ENCODE peak calls at places on chromosomes 4 and X, in six cellular contexts. O is AG04450, B is tibial nerve, H is esophagus squamous epithelium, Q is cardiac muscle cell, K is heart left ventricle. V is an unnamed sample.
A peak's percentile ranks its signal among the peaks of the same experiment; 100 is the strongest.

GRCh38 chr4:3041192-3042142 is 32.9 kb downstream of the HTT-AS start:
- DNase-seq in O (no peak), B (peak; percentile 42), H (no peak), Q (peak; percentile 11), K (peak; percentile 48), V (no peak)

GRCh38 chr4:10173754-10174749 is 57.5 kb upstream of the WDR1 start:
- DNase-seq in O (no peak), B (no peak), H (no peak), Q (peak; percentile 46), K (peak; percentile 82), V (peak; percentile 26)

GRCh38 chrX:47245156-47245555 is 12.3 kb downstream of the USP11 start:
- DNase-seq in O (no peak), B (no peak), H (no peak), Q (no peak), K (no peak), V (no peak)

GRCh38 chr4:38785041-38785790 is 2.4 kb upstream of the TLR10 start:
- DNase-seq in O (no peak), B (no peak), H (no peak), Q (no peak), K (no peak), V (no peak)

GRCh38 chr4:24063771-24064170 is 173.9 kb upstream of the PPARGC1A start:
- DNase-seq in O (no peak), B (no peak), H (no peak), Q (no peak), K (no peak), V (no peak)

GRCh38 chrX:14936561-14936960 is 63.3 kb downstream of the MOSPD2 start:
- DNase-seq in O (peak; percentile 27), B (no peak), H (no peak), Q (peak; percentile 68), K (no peak), V (peak; percentile 61)

GRCh38 chrX:122055450-122055849 is 1008.0 kb downstream of the GLUD2 start:
- DNase-seq in O (no peak), B (no peak), H (no peak), Q (no peak), K (no peak), V (no peak)

GRCh38 chr4:26632916-26633315 is 49.0 kb downstream of the TBC1D19 start:
- DNase-seq in O (no peak), B (no peak), H (no peak), Q (no peak), K (no peak), V (no peak)

GRCh38 chrX:54048413-54048812 is 4.1 kb upstream of the PHF8 start:
- DNase-seq in O (no peak), B (no peak), H (no peak), Q (no peak), K (no peak), V (no peak)

GRCh38 chr4:82696117-82696516 is 102.5 kb downstream of the SCD5 start:
- DNase-seq in O (no peak), B (no peak), H (no peak), Q (no peak), K (no peak), V (no peak)

GRCh38 chr4:187000281-187000680 is 276.6 kb upstream of the FAT1 start:
- DNase-seq in O (no peak), B (no peak), H (no peak), Q (peak; percentile 68), K (no peak), V (no peak)

GRCh38 chr4:187965726-187966125 is 29.8 kb upstream of the ZFP42 start:
- DNase-seq in O (no peak), B (no peak), H (no peak), Q (no peak), K (no peak), V (no peak)

GRCh38 chr4:166091914-166092510 is 219.0 kb downstream of the TLL1 start:
- DNase-seq in O (no peak), B (no peak), H (no peak), Q (peak; percentile 67), K (no peak), V (no peak)

GRCh38 chr4:8836664-8837171 is 34.9 kb downstream of the HMX1 start:
- DNase-seq in O (no peak), B (peak; percentile 10), H (no peak), Q (no peak), K (no peak), V (no peak)

GRCh38 chr4:177718514-177718913 is 276.3 kb upstream of the AGA start:
- DNase-seq in O (no peak), B (no peak), H (no peak), Q (no peak), K (no peak), V (no peak)

GRCh38 chr4:165698272-165698671 is 174.8 kb upstream of the TLL1 start:
- DNase-seq in O (no peak), B (no peak), H (no peak), Q (no peak), K (no peak), V (no peak)

GRCh38 chrX:122565952-122566351 is 618.1 kb upstream of the GRIA3 start:
- DNase-seq in O (peak; percentile 24), B (no peak), H (no peak), Q (peak; percentile 64), K (no peak), V (no peak)

DNA sequence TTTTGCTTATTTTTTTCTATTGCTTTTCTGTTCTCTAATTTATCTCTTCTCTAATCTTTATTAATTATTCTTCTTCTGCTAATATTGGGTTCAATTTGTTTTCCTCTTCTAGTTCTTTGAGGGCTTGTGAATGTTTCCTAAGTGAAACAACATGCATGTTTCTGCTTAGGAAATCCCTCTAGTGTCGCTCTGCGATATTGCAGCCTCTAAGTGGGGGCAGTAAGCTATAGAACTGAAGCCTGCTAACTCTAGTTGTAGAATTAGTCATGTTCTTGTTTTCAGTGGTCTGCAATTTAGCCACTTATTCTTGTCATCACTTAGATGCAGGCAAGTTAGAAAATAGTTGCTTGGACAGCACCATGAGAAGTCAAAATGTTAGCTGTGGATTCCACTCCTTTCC is 222.6 kb downstream of the SPIN4 start:
- DNase-seq in O (no peak), B (no peak), H (no peak), Q (peak; percentile 0), K (no peak), V (no peak)
- TF ChIP-seq CTCF in O (peak; percentile 12), B (peak; percentile 15), H (no peak), Q (no peak), K (peak; percentile 29), V (peak; percentile 42)

DNA sequence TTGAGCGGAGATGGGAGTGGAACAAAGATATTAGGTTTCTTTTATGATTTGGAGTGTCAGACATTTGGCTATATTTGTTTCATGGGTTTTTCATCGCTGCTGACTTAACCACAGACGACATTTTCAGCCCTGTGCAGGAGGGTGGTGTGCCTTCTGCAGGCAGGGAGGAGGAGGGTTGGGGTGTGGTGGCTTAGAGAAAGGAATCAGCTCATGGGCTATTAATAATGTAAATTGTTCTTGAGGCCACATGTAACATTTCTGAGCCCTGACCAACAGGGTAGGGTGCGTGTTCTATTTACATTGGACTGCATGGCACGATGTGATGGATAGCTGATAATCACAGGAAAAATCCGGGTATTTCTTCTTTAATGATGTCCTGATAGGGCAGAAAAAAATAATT is 67.6 kb downstream of the POLA1 start:
- DNase-seq in O (no peak), B (no peak), H (no peak), Q (no peak), K (no peak), V (no peak)
- H3K27ac ChIP-seq in O (no peak overlapping the region), B (no peak overlapping the region), H (no peak overlapping the region), Q (no peak overlapping the region), K (no peak overlapping the region), V (no peak overlapping the region)

DNA sequence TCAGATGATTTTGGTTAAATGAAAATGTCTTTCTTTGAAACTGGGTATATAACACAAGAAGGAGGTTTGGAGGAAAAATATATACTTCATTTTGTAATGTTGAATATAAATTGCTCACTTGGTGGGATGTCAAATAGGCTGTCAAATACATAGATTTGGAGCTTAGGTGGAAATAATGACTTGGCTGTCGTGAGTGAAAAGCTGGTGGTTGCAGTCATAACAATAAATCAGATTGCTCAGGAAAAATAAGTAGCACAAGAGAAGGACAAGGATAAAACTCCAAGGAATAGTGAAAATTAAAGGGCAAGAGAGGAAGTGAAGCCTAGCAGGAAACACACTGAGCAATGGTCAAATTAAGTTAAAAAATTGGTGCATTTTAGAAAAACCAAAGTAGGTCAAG is 253.0 kb upstream of the ANKRD50 start:
- DNase-seq in O (no peak), B (no peak), H (no peak), Q (no peak), K (no peak), V (no peak)
- TF ChIP-seq CTCF in O (no peak), B (no peak), H (no peak), Q (no peak), K (no peak), V (no peak)

GRCh38 chrX:10629905-10630304 is 9.5 kb upstream of the MID1 start:
- DNase-seq in O (no peak), B (no peak), H (no peak), Q (no peak), K (no peak), V (no peak)

GRCh38 chrX:10633722-10634121 is 13.3 kb upstream of the MID1 start:
- DNase-seq in O (peak; percentile 68), B (no peak), H (no peak), Q (peak; percentile 78), K (peak; percentile 19), V (peak; percentile 57)

GRCh38 chrX:10631416-10632145 is 11.2 kb upstream of the MID1 start:
- DNase-seq in O (no peak), B (no peak), H (no peak), Q (no peak), K (no peak), V (no peak)

GRCh38 chrX:10628906-10629305 is 8.5 kb upstream of the MID1 start:
- DNase-seq in O (no peak), B (no peak), H (no peak), Q (no peak), K (no peak), V (no peak)

GRCh38 chrX:10630320-10630719 is 9.9 kb upstream of the MID1 start:
- DNase-seq in O (no peak), B (no peak), H (no peak), Q (no peak), K (no peak), V (no peak)
- H3K27ac ChIP-seq in O (no peak overlapping the region), B (no peak overlapping the region), H (no peak overlapping the region), Q (no peak overlapping the region), K (no peak overlapping the region), V (no peak overlapping the region)

DNA sequence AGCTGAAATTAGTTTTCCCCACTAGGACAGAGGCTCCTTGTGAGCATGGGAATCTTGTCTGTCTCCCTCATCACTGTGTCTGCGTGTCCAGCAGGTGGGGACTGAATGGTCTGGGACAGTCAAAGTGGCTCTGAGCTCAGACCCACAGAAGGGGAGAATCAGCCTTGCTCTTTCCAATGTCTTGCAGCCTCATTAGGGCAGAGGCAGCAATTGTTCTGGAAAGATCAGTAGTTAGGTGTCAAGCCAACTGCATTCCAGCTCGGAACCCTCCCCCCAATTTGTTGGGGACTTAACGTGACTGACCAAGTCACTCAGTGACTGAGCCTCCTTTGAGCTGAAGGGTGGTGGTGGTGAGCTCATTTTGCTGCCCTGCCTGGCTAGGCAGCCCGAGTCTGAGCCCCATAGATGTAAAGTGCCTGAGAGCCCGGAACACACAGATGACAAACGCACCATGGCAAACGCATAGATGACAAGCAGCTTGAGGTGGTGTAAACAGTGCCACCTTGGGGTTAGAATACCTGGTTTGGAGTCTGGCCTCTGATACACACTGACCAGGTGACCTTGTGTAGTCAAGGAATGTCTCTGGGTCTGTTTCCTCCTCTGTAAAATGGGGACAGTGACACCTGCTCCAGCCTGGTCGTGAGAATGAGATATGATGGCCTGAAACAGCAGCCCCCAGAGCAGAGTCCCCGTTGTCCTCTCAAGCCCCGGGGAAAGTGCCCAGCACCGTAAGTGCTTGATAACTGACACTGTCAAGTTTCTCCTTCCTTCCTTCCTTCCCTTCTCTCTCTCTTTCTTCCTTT is 2.7 kb upstream of the SORCS2 start:
- DNase-seq in O (no peak), B (peak; percentile 8), H (no peak), Q (no peak), K (no peak), V (no peak)
- TF ChIP-seq CTCF in O (no peak), B (no peak), H (no peak), Q (no peak), K (no peak), V (no peak)

V was measured in uterus.